ENCODE peak calls at places on chromosomes 16 and 17, in nine cellular contexts. One of them, this sample, is unnamed. For H3K4me1, the result is how much of the 10 kb centered on the place peaks cover.

GRCh38 chr17:43830510-43831145 is 2.3 kb downstream of the MPP3 start:
- DNase-seq in tibial artery: no peak
- DNase-seq in upper lobe of left lung: no peak
- DNase-seq in Caco-2: no peak
- DNase-seq in PC-9: no peak
- DNase-seq in spleen: peak
- DNase-seq in transverse colon: no peak
- DNase-seq in GM23338: no peak
- DNase-seq in CD8-positive, alpha-beta T cell: no peak
- DNase-seq in this sample: no peak

GRCh38 chr17:30921544-30922196 is at the start of gene ADAP2:
- DNase-seq in tibial artery: peak
- DNase-seq in upper lobe of left lung: peak
- DNase-seq in Caco-2: peak
- DNase-seq in PC-9: no peak
- DNase-seq in spleen: peak
- DNase-seq in transverse colon: peak
- DNase-seq in GM23338: peak
- DNase-seq in CD8-positive, alpha-beta T cell: no peak
- DNase-seq in this sample: no peak

GRCh38 chr16:72221216-72221995 is 49.5 kb upstream of the PMFBP1 start:
- DNase-seq in tibial artery: no peak
- DNase-seq in upper lobe of left lung: no peak
- DNase-seq in Caco-2: no peak
- DNase-seq in PC-9: no peak
- DNase-seq in spleen: no peak
- DNase-seq in transverse colon: no peak
- DNase-seq in GM23338: no peak
- DNase-seq in CD8-positive, alpha-beta T cell: no peak
- DNase-seq in this sample: no peak

GRCh38 chr17:75530837-75531723 is 5.6 kb downstream of the LLGL2 start:
- DNase-seq in tibial artery: no peak
- DNase-seq in upper lobe of left lung: no peak
- DNase-seq in Caco-2: no peak
- DNase-seq in PC-9: no peak
- DNase-seq in spleen: no peak
- DNase-seq in transverse colon: no peak
- DNase-seq in GM23338: no peak
- DNase-seq in CD8-positive, alpha-beta T cell: no peak
- DNase-seq in this sample: no peak

GRCh38 chr17:64240741-64241347 is 22.2 kb downstream of the TEX2 start:
- DNase-seq in tibial artery: peak
- DNase-seq in upper lobe of left lung: peak
- DNase-seq in Caco-2: no peak
- DNase-seq in PC-9: no peak
- DNase-seq in spleen: no peak
- DNase-seq in transverse colon: peak
- DNase-seq in GM23338: no peak
- DNase-seq in CD8-positive, alpha-beta T cell: no peak
- DNase-seq in this sample: no peak

GRCh38 chr17:45749831-45750335 is 34.2 kb upstream of the CRHR1 start:
- DNase-seq in tibial artery: no peak
- DNase-seq in upper lobe of left lung: no peak
- DNase-seq in Caco-2: no peak
- DNase-seq in PC-9: no peak
- DNase-seq in spleen: no peak
- DNase-seq in transverse colon: no peak
- DNase-seq in GM23338: no peak
- DNase-seq in CD8-positive, alpha-beta T cell: no peak
- DNase-seq in this sample: no peak

GRCh38 chr16:6193718-6194117 is 1096.1 kb upstream of the EEF2KMT start:
- DNase-seq in tibial artery: no peak
- DNase-seq in upper lobe of left lung: no peak
- DNase-seq in Caco-2: peak
- DNase-seq in PC-9: no peak
- DNase-seq in spleen: no peak
- DNase-seq in transverse colon: no peak
- DNase-seq in GM23338: peak
- DNase-seq in CD8-positive, alpha-beta T cell: no peak
- DNase-seq in this sample: no peak

GRCh38 chr17:27457731-27458523 is 1.7 kb downstream of the KSR1 start:
- DNase-seq in tibial artery: no peak
- DNase-seq in upper lobe of left lung: no peak
- DNase-seq in Caco-2: peak
- DNase-seq in PC-9: no peak
- DNase-seq in spleen: no peak
- DNase-seq in transverse colon: no peak
- DNase-seq in GM23338: peak
- DNase-seq in CD8-positive, alpha-beta T cell: no peak
- DNase-seq in this sample: no peak

GRCh38 chr17:50908140-50908859 is 42.1 kb upstream of the TOB1 start:
- DNase-seq in tibial artery: no peak
- DNase-seq in upper lobe of left lung: no peak
- DNase-seq in Caco-2: no peak
- DNase-seq in PC-9: peak
- DNase-seq in spleen: no peak
- DNase-seq in transverse colon: no peak
- DNase-seq in GM23338: no peak
- DNase-seq in CD8-positive, alpha-beta T cell: no peak
- DNase-seq in this sample: no peak

GRCh38 chr17:50908860-50909764 is 43.0 kb upstream of the TOB1 start:
- DNase-seq in tibial artery: no peak
- DNase-seq in upper lobe of left lung: peak
- DNase-seq in Caco-2: peak
- DNase-seq in PC-9: no peak
- DNase-seq in spleen: peak
- DNase-seq in transverse colon: no peak
- DNase-seq in GM23338: peak
- DNase-seq in CD8-positive, alpha-beta T cell: peak
- DNase-seq in this sample: peak

GRCh38 chr17:50911450-50911849 is 45.3 kb upstream of the TOB1 start:
- DNase-seq in tibial artery: no peak
- DNase-seq in upper lobe of left lung: no peak
- DNase-seq in Caco-2: no peak
- DNase-seq in PC-9: no peak
- DNase-seq in spleen: no peak
- DNase-seq in transverse colon: no peak
- DNase-seq in GM23338: no peak
- DNase-seq in CD8-positive, alpha-beta T cell: no peak
- DNase-seq in this sample: no peak

GRCh38 chr17:50911890-50912289 is 45.7 kb upstream of the TOB1 start:
- DNase-seq in tibial artery: no peak
- DNase-seq in upper lobe of left lung: no peak
- DNase-seq in Caco-2: no peak
- DNase-seq in PC-9: no peak
- DNase-seq in spleen: no peak
- DNase-seq in transverse colon: no peak
- DNase-seq in GM23338: peak
- DNase-seq in CD8-positive, alpha-beta T cell: no peak
- DNase-seq in this sample: no peak

DNA sequence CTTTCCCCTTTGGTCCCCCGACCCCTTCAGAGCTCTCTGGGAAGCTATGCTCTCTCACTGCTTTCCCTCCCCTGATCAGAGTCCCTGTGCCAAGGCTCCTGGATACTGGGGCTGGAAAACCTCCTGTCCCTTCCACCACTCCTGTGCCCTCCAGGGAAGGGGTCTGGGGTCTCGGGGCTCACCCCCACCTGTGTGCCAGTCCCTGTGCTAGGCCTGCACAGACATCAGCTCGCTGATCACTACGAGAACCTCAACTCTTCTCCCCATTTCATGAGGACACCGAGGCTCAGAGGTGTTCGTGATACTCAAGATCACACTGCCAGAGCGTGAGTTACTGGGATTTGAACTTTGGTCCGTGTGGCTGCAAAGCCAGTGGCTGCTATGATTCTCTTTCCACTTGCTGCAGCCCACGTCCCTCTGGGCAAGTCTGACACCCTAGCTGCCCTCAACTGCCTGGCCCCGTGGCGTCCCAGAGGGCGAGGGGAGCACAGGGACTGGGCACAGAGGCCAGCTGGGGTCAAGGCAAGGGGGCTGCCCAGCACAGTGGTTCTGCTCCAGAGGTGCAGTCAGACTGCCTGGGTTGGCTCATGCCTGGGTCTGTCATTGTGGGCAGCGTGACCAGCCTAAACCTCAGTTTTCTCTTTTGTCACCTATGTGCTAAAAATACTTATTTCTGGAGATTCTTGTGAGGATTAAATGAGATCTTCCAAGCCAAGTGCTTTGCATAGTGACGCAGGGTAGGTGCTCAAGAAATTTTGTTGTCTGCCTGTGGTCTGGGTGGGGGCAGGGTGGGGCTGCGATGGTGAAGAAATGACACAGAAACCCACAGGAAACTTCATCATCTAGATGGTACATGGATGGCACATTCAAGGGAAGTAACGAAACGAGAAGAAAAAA is 43.9 kb upstream of the TOB1 start:
- DNase-seq in tibial artery: no peak
- DNase-seq in upper lobe of left lung: peak
- DNase-seq in Caco-2: no peak
- DNase-seq in PC-9: no peak
- DNase-seq in spleen: no peak
- DNase-seq in transverse colon: no peak
- DNase-seq in GM23338: no peak
- DNase-seq in CD8-positive, alpha-beta T cell: peak
- DNase-seq in this sample: peak
- H3K4me1 ChIP-seq in tibial artery: under half
- H3K4me1 ChIP-seq in upper lobe of left lung: under half
- H3K4me1 ChIP-seq in Caco-2: under half
- H3K4me1 ChIP-seq in PC-9: under half
- H3K4me1 ChIP-seq in spleen: under half
- H3K4me1 ChIP-seq in transverse colon: under half
- H3K4me1 ChIP-seq in GM23338: under half
- H3K4me1 ChIP-seq in CD8-positive, alpha-beta T cell: half or more
- H3K4me1 ChIP-seq in this sample: half or more

GRCh38 chr16:9913604-9914330 is 268.5 kb downstream of the GRIN2A start:
- DNase-seq in tibial artery: no peak
- DNase-seq in upper lobe of left lung: no peak
- DNase-seq in Caco-2: no peak
- DNase-seq in PC-9: no peak
- DNase-seq in spleen: no peak
- DNase-seq in transverse colon: no peak
- DNase-seq in GM23338: no peak
- DNase-seq in CD8-positive, alpha-beta T cell: no peak
- DNase-seq in this sample: no peak

GRCh38 chr16:9908613-9909012 is 273.6 kb downstream of the GRIN2A start:
- DNase-seq in tibial artery: no peak
- DNase-seq in upper lobe of left lung: no peak
- DNase-seq in Caco-2: no peak
- DNase-seq in PC-9: no peak
- DNase-seq in spleen: no peak
- DNase-seq in transverse colon: no peak
- DNase-seq in GM23338: no peak
- DNase-seq in CD8-positive, alpha-beta T cell: no peak
- DNase-seq in this sample: no peak

GRCh38 chr16:9911231-9911630 is 271.0 kb downstream of the GRIN2A start:
- DNase-seq in tibial artery: no peak
- DNase-seq in upper lobe of left lung: no peak
- DNase-seq in Caco-2: no peak
- DNase-seq in PC-9: no peak
- DNase-seq in spleen: no peak
- DNase-seq in transverse colon: no peak
- DNase-seq in GM23338: no peak
- DNase-seq in CD8-positive, alpha-beta T cell: no peak
- DNase-seq in this sample: no peak

GRCh38 chr16:9909072-9909471 is 273.2 kb downstream of the GRIN2A start:
- DNase-seq in tibial artery: no peak
- DNase-seq in upper lobe of left lung: no peak
- DNase-seq in Caco-2: no peak
- DNase-seq in PC-9: no peak
- DNase-seq in spleen: no peak
- DNase-seq in transverse colon: no peak
- DNase-seq in GM23338: no peak
- DNase-seq in CD8-positive, alpha-beta T cell: no peak
- DNase-seq in this sample: no peak

DNA sequence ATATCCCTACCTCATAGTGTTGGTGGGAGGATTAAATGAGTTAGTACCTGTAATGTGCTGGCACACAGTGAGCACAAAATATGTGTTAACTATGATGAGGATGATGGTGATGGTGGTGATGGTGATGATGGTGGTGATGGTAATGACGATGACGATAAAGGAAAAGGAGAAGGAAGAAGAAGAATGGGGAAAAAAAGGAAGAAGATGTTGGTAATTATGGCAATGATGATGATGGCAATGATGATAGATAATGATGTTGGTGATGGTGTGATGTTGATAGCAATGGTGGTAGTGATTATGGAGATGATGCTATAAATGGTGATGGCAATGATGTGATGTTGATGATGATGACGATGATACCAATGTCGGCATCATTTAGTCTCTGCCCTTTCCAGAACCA is 270.2 kb downstream of the GRIN2A start:
- DNase-seq in tibial artery: no peak
- DNase-seq in upper lobe of left lung: no peak
- DNase-seq in Caco-2: no peak
- DNase-seq in PC-9: no peak
- DNase-seq in spleen: no peak
- DNase-seq in transverse colon: no peak
- DNase-seq in GM23338: no peak
- DNase-seq in CD8-positive, alpha-beta T cell: no peak
- DNase-seq in this sample: no peak
- H3K4me1 ChIP-seq in tibial artery: under half
- H3K4me1 ChIP-seq in upper lobe of left lung: under half
- H3K4me1 ChIP-seq in Caco-2: under half
- H3K4me1 ChIP-seq in PC-9: under half
- H3K4me1 ChIP-seq in spleen: under half
- H3K4me1 ChIP-seq in transverse colon: under half
- H3K4me1 ChIP-seq in GM23338: under half
- H3K4me1 ChIP-seq in CD8-positive, alpha-beta T cell: under half
- H3K4me1 ChIP-seq in this sample: under half

DNA sequence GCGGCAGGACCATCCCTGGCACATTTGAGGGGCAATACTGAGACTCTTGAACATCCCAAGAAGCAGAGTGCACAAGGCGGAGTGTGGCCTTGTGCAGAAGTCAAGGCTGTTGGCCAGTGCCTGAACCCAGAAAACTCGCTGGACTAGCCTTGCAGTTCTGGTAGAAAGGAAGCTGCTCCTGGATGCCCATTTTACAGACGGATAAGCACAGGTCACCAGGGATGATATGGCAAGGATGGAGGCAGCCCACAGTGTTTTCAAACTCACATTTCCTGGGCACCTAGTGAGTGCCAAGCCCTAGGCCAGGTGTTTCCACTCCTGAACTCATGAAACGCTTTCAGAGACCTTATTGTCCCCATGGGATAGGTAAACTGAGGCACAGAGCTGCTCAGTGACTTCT is 1.7 kb upstream of the MAP2K3 start:
- DNase-seq in tibial artery: no peak
- DNase-seq in upper lobe of left lung: peak
- DNase-seq in Caco-2: no peak
- DNase-seq in PC-9: no peak
- DNase-seq in spleen: no peak
- DNase-seq in transverse colon: no peak
- DNase-seq in GM23338: no peak
- DNase-seq in CD8-positive, alpha-beta T cell: no peak
- DNase-seq in this sample: no peak
- H3K4me1 ChIP-seq in tibial artery: half or more
- H3K4me1 ChIP-seq in upper lobe of left lung: under half
- H3K4me1 ChIP-seq in Caco-2: under half
- H3K4me1 ChIP-seq in PC-9: under half
- H3K4me1 ChIP-seq in spleen: half or more
- H3K4me1 ChIP-seq in transverse colon: under half
- H3K4me1 ChIP-seq in GM23338: under half
- H3K4me1 ChIP-seq in CD8-positive, alpha-beta T cell: under half
- H3K4me1 ChIP-seq in this sample: half or more

GRCh38 chr16:62225675-62226074 is 189.4 kb upstream of the CDH8 start:
- DNase-seq in tibial artery: peak
- DNase-seq in upper lobe of left lung: peak
- DNase-seq in Caco-2: peak
- DNase-seq in PC-9: peak
- DNase-seq in spleen: no peak
- DNase-seq in transverse colon: peak
- DNase-seq in GM23338: peak
- DNase-seq in CD8-positive, alpha-beta T cell: no peak
- DNase-seq in this sample: no peak

DNA sequence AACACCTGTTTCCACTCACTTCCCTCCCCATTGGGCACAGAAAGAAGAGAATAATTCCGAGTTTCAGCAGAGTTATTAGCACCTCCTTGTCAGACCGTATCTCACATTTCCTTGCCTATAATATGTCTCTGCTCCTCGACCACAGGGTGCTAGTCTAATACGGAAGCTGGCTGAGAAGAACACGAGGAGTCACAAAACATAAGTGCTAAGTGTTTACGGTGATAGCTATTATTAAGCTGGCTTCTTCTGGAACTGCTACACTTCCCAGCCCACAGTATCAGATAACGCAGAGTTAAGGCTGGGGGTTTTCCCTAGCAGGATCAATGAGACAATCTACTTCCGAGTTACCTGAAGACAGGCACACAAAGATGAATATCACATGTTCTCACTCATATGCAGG is 188.6 kb upstream of the CDH8 start:
- DNase-seq in tibial artery: no peak
- DNase-seq in upper lobe of left lung: no peak
- DNase-seq in Caco-2: no peak
- DNase-seq in PC-9: no peak
- DNase-seq in spleen: no peak
- DNase-seq in transverse colon: no peak
- DNase-seq in GM23338: no peak
- DNase-seq in CD8-positive, alpha-beta T cell: no peak
- DNase-seq in this sample: no peak
- H3K4me1 ChIP-seq in tibial artery: under half
- H3K4me1 ChIP-seq in upper lobe of left lung: under half
- H3K4me1 ChIP-seq in Caco-2: under half
- H3K4me1 ChIP-seq in PC-9: under half
- H3K4me1 ChIP-seq in spleen: under half
- H3K4me1 ChIP-seq in transverse colon: under half
- H3K4me1 ChIP-seq in GM23338: under half
- H3K4me1 ChIP-seq in CD8-positive, alpha-beta T cell: under half
- H3K4me1 ChIP-seq in this sample: under half